ENCODE peak calls at places on chromosomes 4 and X, in seven cellular contexts. N, E, I, J, Y, Z and Q are unnamed samples.

GRCh38 chrX:67780694-67781109 is 236.9 kb downstream of the AR start:
- DNase-seq in Y (no peak), N (peak; percentile 98), E (peak; percentile 78), Z (peak; percentile 48), I (no peak), J (no peak), Q (no peak)

GRCh38 chrX:134969726-134970125 is 21.1 kb upstream of the SMIM10 start:
- DNase-seq in N (peak; percentile 79), Y (no peak), Z (no peak), I (no peak), E (no peak), J (no peak), Q (no peak)

GRCh38 chr4:31674313-31674947 is 954.3 kb downstream of the PCDH7 start:
- DNase-seq in Y (peak; percentile 24), J (no peak), Z (no peak), E (no peak), I (no peak), N (peak; percentile 51), Q (no peak)

GRCh38 chrX:22699591-22700091 is 300.1 kb upstream of the DDX53 start:
- DNase-seq in E (no peak), Y (no peak), Z (no peak), J (no peak), I (no peak), N (peak; percentile 82), Q (no peak)

GRCh38 chr4:7995135-7995534 is 55.5 kb upstream of the AFAP1 start:
- DNase-seq in J (no peak), Y (no peak), N (no peak), Z (no peak), I (no peak), E (no peak), Q (no peak)

GRCh38 chr4:178293601-178294000 is 851.4 kb upstream of the AGA start:
- DNase-seq in I (no peak), E (no peak), J (no peak), Y (peak; percentile 75), N (no peak), Z (no peak), Q (no peak)

GRCh38 chrX:16137416-16138107 is 14.2 kb downstream of the GRPR start:
- DNase-seq in N (no peak), I (no peak), E (no peak), Y (no peak), J (no peak), Z (no peak), Q (no peak)

GRCh38 chrX:45799576-45799975 is 598.9 kb upstream of the DIPK2B start:
- DNase-seq in Z (no peak), I (no peak), N (no peak), J (no peak), Y (peak; percentile 4), E (no peak), Q (no peak)

GRCh38 chr4:1579834-1580686 is 104.1 kb downstream of the FAM53A start:
- DNase-seq in E (peak; percentile 94), Z (peak; percentile 83), I (peak; percentile 38), J (no peak), N (peak; percentile 89), Y (peak; percentile 37), Q (peak; percentile 35)

GRCh38 chrX:142613403-142613802 is 408.3 kb upstream of the MAGEC2 start:
- DNase-seq in E (no peak), Y (no peak), N (no peak), I (no peak), Z (no peak), J (no peak), Q (no peak)

GRCh38 chr4:82614868-82615449 is 53.2 kb upstream of the TMEM150C start:
- DNase-seq in I (no peak), Y (no peak), N (peak; percentile 10), Z (no peak), J (no peak), E (no peak), Q (no peak)

GRCh38 chr4:168859100-168859499 is 151.0 kb downstream of the CBR4 start:
- DNase-seq in Z (no peak), N (no peak), I (no peak), E (no peak), J (no peak), Y (no peak), Q (no peak)

GRCh38 chrX:111652719-111653118 is 28.3 kb upstream of the ALG13 start:
- DNase-seq in E (no peak), J (no peak), I (no peak), N (peak; percentile 4), Y (peak; percentile 72), Z (no peak), Q (no peak)

GRCh38 chrX:133185119-133185518 is 33.0 kb downstream of the TFDP3 start:
- DNase-seq in J (no peak), Y (no peak), E (no peak), N (no peak), Z (no peak), I (no peak), Q (no peak)